ENCODE peak calls at places on chromosome 1, in four cellular contexts. One of them, this sample, is unnamed.

GRCh38 chr1:151416231-151416630 is 16.9 kb downstream of the PSMB4 start:
- DNase-seq in T-helper 2 cell: no peak
- DNase-seq in GM23338: no peak
- DNase-seq in HS-5: no peak
- DNase-seq in this sample: no peak

GRCh38 chr1:56045477-56045876 is 533.9 kb downstream of the PLPP3 start:
- DNase-seq in T-helper 2 cell: no peak
- DNase-seq in GM23338: no peak
- DNase-seq in HS-5: no peak
- DNase-seq in this sample: no peak

GRCh38 chr1:202858306-202858705 is 30.6 kb downstream of the RABIF start:
- DNase-seq in T-helper 2 cell: no peak
- DNase-seq in GM23338: no peak
- DNase-seq in HS-5: no peak
- DNase-seq in this sample: no peak

GRCh38 chr1:58818075-58818474 is 34.2 kb upstream of the JUN start:
- DNase-seq in T-helper 2 cell: no peak
- DNase-seq in GM23338: no peak
- DNase-seq in HS-5: peak
- DNase-seq in this sample: no peak

GRCh38 chr1:225626698-225627097 is 26.2 kb downstream of the ENAH start:
- DNase-seq in T-helper 2 cell: no peak
- DNase-seq in GM23338: no peak
- DNase-seq in HS-5: no peak
- DNase-seq in this sample: no peak

GRCh38 chr1:22794691-22795090 is 84.1 kb downstream of the EPHB2 start:
- DNase-seq in T-helper 2 cell: no peak
- DNase-seq in GM23338: no peak
- DNase-seq in HS-5: no peak
- DNase-seq in this sample: peak

GRCh38 chr1:116997011-116997410 is 4.5 kb upstream of the CD101 start:
- DNase-seq in T-helper 2 cell: no peak
- DNase-seq in GM23338: no peak
- DNase-seq in HS-5: no peak
- DNase-seq in this sample: no peak

GRCh38 chr1:208107415-208107814 is 136.8 kb downstream of the PLXNA2 start:
- DNase-seq in T-helper 2 cell: no peak
- DNase-seq in GM23338: no peak
- DNase-seq in HS-5: no peak
- DNase-seq in this sample: no peak

GRCh38 chr1:32349211-32349708 is 13.0 kb downstream of the FAM229A start:
- DNase-seq in T-helper 2 cell: no peak
- DNase-seq in GM23338: no peak
- DNase-seq in HS-5: no peak
- DNase-seq in this sample: peak

GRCh38 chr1:7172804-7173203 is 387.6 kb downstream of the CAMTA1 start:
- DNase-seq in T-helper 2 cell: no peak
- DNase-seq in GM23338: no peak
- DNase-seq in HS-5: no peak
- DNase-seq in this sample: no peak

GRCh38 chr1:2633936-2634491 is 1.2 kb upstream of the MMEL1 start:
- DNase-seq in T-helper 2 cell: no peak
- DNase-seq in GM23338: no peak
- DNase-seq in HS-5: no peak
- DNase-seq in this sample: no peak

GRCh38 chr1:27394925-27395324 is 2.5 kb downstream of the GPR3 start:
- DNase-seq in T-helper 2 cell: no peak
- DNase-seq in GM23338: no peak
- DNase-seq in HS-5: no peak
- DNase-seq in this sample: no peak